ENCODE peak calls at places on chromosomes 3 and 15, in nine cellular contexts. T is GDM1; E is CD4-positive, alpha-beta T cell; S is effector memory CD4-positive, alpha-beta T cell; H is activated CD8-positive, alpha-beta T cell treated with anti-CD3 and anti-CD28 coated beads for 36 hours; M is T-helper 22 cell; X is Calu3; F is activated naive CD8-positive, alpha-beta T cell treated with anti-CD3 and anti-CD28 coated beads, Interleukin-2, amount 50 U/mL, for 16 hours; Y is prostate gland. A is an unnamed sample.

GRCh38 chr15:29476503-29477080 is 207.0 kb upstream of the NSMCE3 start:
- DNase-seq in F (no peak), T (no peak), M (no peak), X (no peak), E (no peak), S (no peak), H (no peak), Y (no peak), A (no peak)

GRCh38 chr3:13644341-13645082 is 95.6 kb downstream of the FBLN2 start:
- DNase-seq in X (no peak), E (no peak), H (no peak), Y (no peak), M (no peak), S (no peak), T (no peak), F (no peak), A (no peak)

GRCh38 chr3:169657351-169658124 is 6.0 kb downstream of the MECOM start:
- DNase-seq in F (no peak), T (no peak), X (peak; percentile 63), E (no peak), Y (no peak), M (no peak), S (no peak), H (no peak), A (peak; percentile 42)

GRCh38 chr3:168134931-168135330 is 39.2 kb upstream of the GOLIM4 start:
- DNase-seq in E (no peak), T (no peak), H (no peak), F (no peak), Y (no peak), S (no peak), X (no peak), M (no peak), A (no peak)

GRCh38 chr3:150407818-150408231 is 273 bp upstream of the TSC22D2 start:
- DNase-seq in M (peak; percentile 90), T (no peak), E (peak; percentile 98), S (no peak), F (peak; percentile 94), H (no peak), X (no peak), Y (peak; percentile 95), A (peak; percentile 78)

GRCh38 chr3:58036287-58037032 is 28.2 kb downstream of the FLNB start:
- DNase-seq in M (no peak), H (no peak), X (peak; percentile 49), S (no peak), F (no peak), Y (no peak), T (no peak), E (no peak), A (no peak)

GRCh38 chr3:143763568-143764162 is 84.6 kb downstream of the SLC9A9 start:
- DNase-seq in Y (no peak), F (no peak), T (no peak), H (no peak), E (no peak), S (no peak), X (no peak), M (no peak), A (peak; percentile 53)

GRCh38 chr3:110314512-110315114 is 757.0 kb upstream of the NECTIN3 start:
- DNase-seq in X (peak; percentile 56), F (peak; percentile 16), Y (peak; percentile 42), H (peak; percentile 66), S (peak; percentile 2), T (peak; percentile 13), E (peak; percentile 20), M (no peak), A (peak; percentile 64)

GRCh38 chr15:62474021-62474770 is 309.1 kb upstream of the C2CD4B start:
- DNase-seq in T (no peak), X (no peak), Y (no peak), S (no peak), H (no peak), F (no peak), M (no peak), E (no peak), A (no peak)

GRCh38 chr15:100264994-100265640 is 76.7 kb downstream of the ADAMTS17 start:
- DNase-seq in E (no peak), M (no peak), Y (no peak), H (no peak), X (no peak), F (no peak), T (no peak), S (no peak), A (no peak)

GRCh38 chr3:58578873-58579272 is 1.7 kb upstream of the FAM107A start:
- DNase-seq in H (no peak), T (no peak), E (no peak), X (no peak), F (no peak), M (no peak), Y (no peak), S (no peak), A (no peak)

GRCh38 chr15:69539316-69539715 is 86.7 kb downstream of the RPLP1 start:
- DNase-seq in M (no peak), T (no peak), F (no peak), H (no peak), S (no peak), Y (no peak), X (no peak), E (no peak), A (no peak)

GRCh38 chr3:148648685-148649352 is 48.9 kb upstream of the AGTR1 start:
- DNase-seq in T (no peak), F (no peak), H (no peak), M (no peak), X (no peak), Y (no peak), S (no peak), E (no peak), A (no peak)

GRCh38 chr15:31236184-31237041 is 90.2 kb upstream of the KLF13 start:
- DNase-seq in X (peak; percentile 20), Y (peak; percentile 23), E (no peak), S (no peak), T (no peak), F (no peak), M (no peak), H (no peak), A (peak; percentile 70)

GRCh38 chr15:40825661-40826088 is 2.8 kb downstream of the PPP1R14D start:
- DNase-seq in H (no peak), S (no peak), F (no peak), M (no peak), X (peak; percentile 50), T (no peak), E (no peak), Y (no peak), A (no peak)

GRCh38 chr15:101463265-101463664 is 26.2 kb downstream of the PCSK6 start:
- DNase-seq in X (peak; percentile 38), H (no peak), F (no peak), Y (no peak), E (no peak), T (no peak), M (no peak), S (no peak), A (no peak)

GRCh38 chr3:156619376-156619775 is 55.0 kb upstream of the TIPARP start:
- DNase-seq in S (no peak), X (no peak), H (no peak), Y (no peak), E (no peak), M (no peak), F (no peak), T (no peak), A (no peak)

GRCh38 chr3:71035314-71035713 is 548.2 kb downstream of the FOXP1 start:
- DNase-seq in M (no peak), H (no peak), E (no peak), T (peak; percentile 26), F (no peak), X (no peak), Y (no peak), S (no peak), A (peak; percentile 89)

GRCh38 chr3:23172059-23172458 is 31.1 kb upstream of the UBE2E2 start:
- DNase-seq in X (no peak), H (no peak), T (no peak), Y (no peak), F (no peak), E (no peak), S (no peak), M (no peak), A (no peak)

GRCh38 chr3:173019378-173019777 is 121.7 kb downstream of the SPATA16 start:
- DNase-seq in M (no peak), Y (no peak), F (no peak), H (no peak), E (no peak), X (no peak), S (no peak), T (no peak), A (no peak)

GRCh38 chr3:169348981-169349942 is 314.2 kb downstream of the MECOM start:
- DNase-seq in S (no peak), F (no peak), H (no peak), M (no peak), T (no peak), E (no peak), X (peak; percentile 60), Y (no peak), A (no peak)

GRCh38 chr3:8575364-8576104 is 69.1 kb downstream of the SSUH2 start:
- DNase-seq in E (no peak), H (no peak), S (no peak), F (no peak), T (no peak), M (no peak), Y (no peak), X (no peak), A (no peak)

GRCh38 chr15:85725019-85725418 is 69.7 kb downstream of the KLHL25 start:
- DNase-seq in Y (no peak), E (no peak), S (no peak), X (no peak), T (no peak), M (no peak), H (no peak), F (no peak), A (no peak)

GRCh38 chr15:90994059-90994416 is 297 bp downstream of the PRC1 start:
- DNase-seq in S (no peak), F (no peak), M (no peak), H (no peak), T (no peak), Y (peak; percentile 10), E (no peak), X (no peak), A (no peak)

GRCh38 chr15:66269326-66270090 is 16.0 kb upstream of the MEGF11 start:
- DNase-seq in X (peak; percentile 47), H (no peak), Y (peak; percentile 64), S (no peak), F (no peak), M (no peak), E (no peak), T (peak; percentile 75), A (peak; percentile 47)

GRCh38 chr3:15903776-15904720 is 106.3 kb upstream of the ANKRD28 start:
- DNase-seq in M (no peak), E (no peak), Y (no peak), S (no peak), T (no peak), X (no peak), H (no peak), F (no peak), A (no peak)

GRCh38 chr15:78209646-78210348 is 24.6 kb downstream of the ACSBG1 start:
- DNase-seq in T (no peak), H (no peak), E (no peak), Y (peak; percentile 91), X (peak; percentile 82), F (no peak), S (no peak), M (no peak), A (no peak)

GRCh38 chr3:30644615-30645014 is 38.2 kb downstream of the TGFBR2 start:
- DNase-seq in S (peak; percentile 30), Y (peak; percentile 36), T (no peak), X (peak; percentile 20), E (no peak), F (peak; percentile 37), M (peak; percentile 51), H (peak; percentile 81), A (peak; percentile 67)

GRCh38 chr3:166510382-166510781 is 673.2 kb upstream of the BCHE start:
- DNase-seq in X (no peak), E (no peak), S (no peak), Y (no peak), M (no peak), H (no peak), F (no peak), T (no peak), A (no peak)

GRCh38 chr3:32937331-32937730 is 14.1 kb upstream of the CCR4 start:
- DNase-seq in E (no peak), Y (no peak), F (no peak), H (no peak), X (no peak), M (no peak), T (no peak), S (no peak), A (no peak)

GRCh38 chr3:30353711-30354467 is 252.5 kb upstream of the TGFBR2 start:
- DNase-seq in T (peak; percentile 7), E (peak; percentile 10), F (peak; percentile 10), H (peak; percentile 74), M (peak; percentile 34), S (peak; percentile 27), Y (no peak), X (no peak), A (no peak)

A was measured in dermis blood vessel endothelial cell.